ENCODE peak calls at places on chromosomes 12 and 14, in four cellular contexts. L, W, B and A are unnamed samples.

GRCh38 chr12:104958946-104959841 is 1.1 kb upstream of the SLC41A2 start:
- DNase-seq in L (no peak), W (no peak), B (peak), A (peak)

GRCh38 chr12:14613718-14614117 is 46.0 kb upstream of the PLBD1 start:
- DNase-seq in L (no peak), W (no peak), B (no peak), A (no peak)

GRCh38 chr12:132418393-132418925 is 71.5 kb upstream of the FBRSL1 start:
- DNase-seq in L (no peak), W (no peak), B (no peak), A (no peak)

GRCh38 chr12:10849425-10849878 is at the start of gene PRR4:
- DNase-seq in L (no peak), W (no peak), B (no peak), A (no peak)

GRCh38 chr12:2893007-2893406 is 2.3 kb downstream of the TULP3 start:
- DNase-seq in L (no peak), W (no peak), B (no peak), A (peak)

GRCh38 chr12:89059721-89060120 is 292.6 kb downstream of the DUSP6 start:
- DNase-seq in L (no peak), W (no peak), B (no peak), A (no peak)

GRCh38 chr14:51116682-51117081 is 21.8 kb upstream of the TRIM9 start:
- DNase-seq in L (no peak), W (no peak), B (no peak), A (no peak)

GRCh38 chr12:52126050-52126604 is 46.6 kb downstream of the SMIM41 start:
- DNase-seq in L (no peak), W (no peak), B (no peak), A (no peak)

GRCh38 chr12:97168804-97169203 is 261.7 kb downstream of the NEDD1 start:
- DNase-seq in L (no peak), W (no peak), B (no peak), A (no peak)

GRCh38 chr14:98819132-98819866 is 452.7 kb downstream of the BCL11B start:
- DNase-seq in L (no peak), W (peak), B (no peak), A (no peak)

GRCh38 chr12:26691234-26691970 is 141.6 kb downstream of the ITPR2 start:
- DNase-seq in L (peak), W (no peak), B (peak), A (peak)

GRCh38 chr14:52069617-52070431 is 965 bp upstream of the NID2 start:
- DNase-seq in L (no peak), W (peak), B (no peak), A (no peak)

GRCh38 chr12:53756300-53757094 is 4.7 kb upstream of the CISTR start:
- DNase-seq in L (no peak), W (peak), B (no peak), A (no peak)

GRCh38 chr12:58225067-58225877 is 283.9 kb downstream of the ATP23 start:
- DNase-seq in L (no peak), W (no peak), B (no peak), A (peak)

GRCh38 chr14:37778135-37778943 is 182.9 kb downstream of the TTC6 start:
- DNase-seq in L (no peak), W (no peak), B (no peak), A (no peak)

GRCh38 chr14:90331497-90332270 is at the start of gene NRDE2:
- DNase-seq in L (peak), W (peak), B (peak), A (peak)

GRCh38 chr12:127944211-127944899 is 322.6 kb upstream of the TMEM132C start:
- DNase-seq in L (no peak), W (no peak), B (no peak), A (no peak)

GRCh38 chr12:107525063-107525718 is 160.4 kb upstream of the PWP1 start:
- DNase-seq in L (no peak), W (no peak), B (no peak), A (no peak)

GRCh38 chr12:18990866-18991265 is 138.7 kb upstream of the PLEKHA5 start:
- DNase-seq in L (no peak), W (no peak), B (no peak), A (no peak)

GRCh38 chr12:42977451-42978230 is 388.1 kb upstream of the PRICKLE1 start:
- DNase-seq in L (no peak), W (no peak), B (no peak), A (no peak)

GRCh38 chr12:123983822-123984485 is 10.9 kb downstream of the ZNF664 start:
- DNase-seq in L (peak), W (no peak), B (peak), A (peak)

GRCh38 chr12:3658327-3659163 is 94.4 kb downstream of the CRACR2A start:
- DNase-seq in L (no peak), W (peak), B (peak), A (peak)

GRCh38 chr14:85444685-85445084 is 85.3 kb upstream of the FLRT2 start:
- DNase-seq in L (no peak), W (no peak), B (no peak), A (no peak)

GRCh38 chr14:99733551-99734405 is 49.7 kb downstream of the CYP46A1 start:
- DNase-seq in L (no peak), W (no peak), B (no peak), A (no peak)

GRCh38 chr14:68958553-68958952 is 20.5 kb downstream of the ACTN1 start:
- DNase-seq in L (no peak), W (no peak), B (no peak), A (no peak)

GRCh38 chr12:29889737-29890136 is 106.0 kb upstream of the TMTC1 start:
- DNase-seq in L (no peak), W (peak), B (peak), A (peak)

GRCh38 chr14:59093889-59094288 is 94.6 kb upstream of the DAAM1 start:
- DNase-seq in L (no peak), W (no peak), B (no peak), A (no peak)

GRCh38 chr12:107148105-107148504 is 54.8 kb upstream of the CRY1 start:
- DNase-seq in L (no peak), W (no peak), B (no peak), A (no peak)

GRCh38 chr12:78759387-78759786 is 105.2 kb upstream of the SYT1 start:
- DNase-seq in L (no peak), W (no peak), B (no peak), A (peak)

GRCh38 chr12:104958009-104958945 is at the start of gene SLC41A2:
- DNase-seq in L (peak), W (peak), B (peak), A (peak)

GRCh38 chr14:35855886-35856481 is 29.8 kb downstream of the BRMS1L start:
- DNase-seq in L (no peak), W (no peak), B (no peak), A (no peak)

GRCh38 chr12:15963271-15963670 is 52.1 kb downstream of the DERA start:
- DNase-seq in L (no peak), W (no peak), B (no peak), A (no peak)

GRCh38 chr12:132881853-132882252 is 5.6 kb downstream of the CHFR start:
- DNase-seq in L (no peak), W (no peak), B (no peak), A (no peak)

GRCh38 chr12:20410746-20411145 is 42.4 kb downstream of the PDE3A start:
- DNase-seq in L (no peak), W (no peak), B (no peak), A (no peak)

GRCh38 chr14:34721129-34721528 is 6.7 kb upstream of the CFL2 start:
- DNase-seq in L (no peak), W (no peak), B (no peak), A (no peak)

GRCh38 chr12:119683816-119684215 is 15.9 kb downstream of the PRKAB1 start:
- DNase-seq in L (no peak), W (no peak), B (no peak), A (peak)

GRCh38 chr12:119684730-119685129 is 16.8 kb downstream of the PRKAB1 start:
- DNase-seq in L (no peak), W (no peak), B (no peak), A (no peak)

GRCh38 chr12:119681953-119682352 is 14.0 kb downstream of the PRKAB1 start:
- DNase-seq in L (no peak), W (no peak), B (no peak), A (no peak)

GRCh38 chr12:119682635-119683340 is 14.9 kb downstream of the PRKAB1 start:
- DNase-seq in L (no peak), W (no peak), B (no peak), A (no peak)

GRCh38 chr12:119683413-119683812 is 15.5 kb downstream of the PRKAB1 start:
- DNase-seq in L (no peak), W (no peak), B (no peak), A (no peak)
- TF ChIP-seq PHF8 in L (no peak), W (no peak), B (no peak), A (no peak)

GRCh38 chr14:47966411-47966810 is 291.0 kb upstream of the MDGA2 start:
- DNase-seq in L (no peak), W (no peak), B (no peak), A (no peak)
- TF ChIP-seq PHF8 in L (no peak), W (no peak), B (no peak), A (no peak)

DNA sequence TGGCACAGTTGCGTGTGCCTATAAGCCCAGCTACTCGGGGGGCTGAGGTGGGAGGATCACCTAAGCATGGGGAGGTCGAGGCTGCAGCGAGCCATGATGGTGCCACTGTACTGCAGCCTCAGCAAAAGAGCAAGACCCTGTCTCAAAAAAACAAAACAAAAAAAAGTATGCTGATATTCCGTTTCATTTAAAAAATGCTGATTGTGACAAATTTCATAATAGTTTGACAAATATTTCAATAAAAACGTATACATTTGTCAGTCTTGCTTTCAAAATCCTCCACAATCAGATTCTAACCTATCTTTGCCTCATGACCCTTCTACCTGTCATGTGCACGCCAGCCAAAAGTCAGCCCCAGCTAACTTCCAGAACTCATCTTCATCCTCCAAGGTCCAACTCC is 9.8 kb downstream of the USP44 start:
- DNase-seq in L (no peak), W (no peak), B (no peak), A (no peak)
- TF ChIP-seq PHF8 in L (no peak), W (no peak), B (no peak), A (no peak)

GRCh38 chr12:83465632-83466031 is 778.9 kb downstream of the TMTC2 start:
- DNase-seq in L (no peak), W (no peak), B (no peak), A (no peak)
- TF ChIP-seq PHF8 in L (no peak), W (no peak), B (no peak), A (no peak)

GRCh38 chr14:92539875-92540274 is 26.3 kb downstream of the RIN3 start:
- DNase-seq in L (no peak), W (no peak), B (no peak), A (no peak)

GRCh38 chr14:92542766-92543554 is 29.4 kb downstream of the RIN3 start:
- DNase-seq in L (no peak), W (no peak), B (no peak), A (no peak)

GRCh38 chr14:92538412-92539017 is 24.9 kb downstream of the RIN3 start:
- DNase-seq in L (no peak), W (no peak), B (no peak), A (no peak)

GRCh38 chr14:92540472-92541048 is 27.0 kb downstream of the RIN3 start:
- DNase-seq in L (peak), W (no peak), B (no peak), A (no peak)

DNA sequence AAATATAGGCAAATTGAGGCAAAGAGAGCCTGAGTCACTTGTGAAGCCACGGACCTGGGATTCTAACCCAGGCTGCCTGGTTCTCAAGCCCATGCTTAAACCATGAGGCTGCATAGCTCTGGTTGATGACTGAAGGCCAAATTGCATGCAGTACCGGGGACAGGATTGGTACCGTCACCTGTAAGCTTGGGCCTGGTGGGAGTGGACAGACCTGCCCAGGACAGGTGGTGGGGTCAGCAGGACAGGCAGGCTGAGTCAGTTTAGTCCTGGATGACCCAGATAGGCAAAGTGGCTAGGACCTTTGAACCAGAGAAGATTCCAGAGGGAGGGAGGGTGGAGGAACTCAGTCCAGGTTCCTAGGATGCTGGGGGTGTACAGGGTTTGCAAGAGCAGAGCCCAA is 25.8 kb downstream of the RIN3 start:
- DNase-seq in L (no peak), W (no peak), B (no peak), A (no peak)
- TF ChIP-seq PHF8 in L (no peak), W (no peak), B (no peak), A (no peak)

GRCh38 chr14:20469890-20470858 is 968 bp downstream of the PNP start:
- DNase-seq in L (peak), W (peak), B (no peak), A (peak)
- TF ChIP-seq PHF8 in L (no peak), W (no peak), B (no peak), A (no peak)

DNA sequence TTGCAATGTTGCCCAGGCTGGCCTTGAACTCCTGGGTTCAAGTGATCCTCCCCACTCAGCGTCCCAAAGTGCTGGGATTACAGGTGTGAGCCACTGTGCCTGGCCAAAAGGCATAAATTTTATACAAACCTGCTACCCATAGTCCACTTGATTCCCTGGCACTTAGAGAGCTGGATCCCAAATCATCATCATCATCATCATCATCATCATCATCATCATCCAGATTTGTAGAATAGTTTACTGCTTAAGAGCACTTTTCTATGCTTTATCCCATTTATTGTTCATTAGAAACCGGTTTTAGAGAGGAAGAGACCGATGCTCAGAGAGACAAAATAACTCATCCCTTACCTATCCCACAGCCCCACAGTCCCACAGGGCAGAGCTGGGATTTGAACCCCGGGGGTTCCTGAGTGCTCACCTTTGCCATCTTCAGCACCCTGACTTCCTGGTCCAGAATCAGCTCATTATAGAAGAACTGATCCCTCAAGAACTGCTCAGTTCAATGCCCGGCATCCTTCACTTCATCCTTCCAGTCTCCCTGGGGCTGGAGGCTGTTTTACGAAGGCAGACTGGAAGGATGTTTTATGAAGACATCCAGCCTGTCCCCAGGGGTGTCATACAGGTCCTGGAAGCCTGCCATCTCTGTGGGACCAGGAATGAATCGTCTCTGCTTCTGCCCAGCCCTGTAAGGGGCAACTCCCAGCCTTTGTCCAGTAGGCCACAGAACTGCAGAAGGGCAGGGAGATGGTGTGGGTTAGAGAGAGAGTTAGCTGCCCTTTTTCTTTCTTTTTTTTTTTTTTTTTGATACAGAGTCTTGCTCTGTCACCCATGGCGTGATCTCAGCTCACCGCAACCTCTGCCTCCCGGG is 20.2 kb upstream of the OASL start:
- DNase-seq in L (no peak), W (no peak), B (no peak), A (no peak)
- TF ChIP-seq PHF8 in L (no peak), W (no peak), B (no peak), A (no peak)

DNA sequence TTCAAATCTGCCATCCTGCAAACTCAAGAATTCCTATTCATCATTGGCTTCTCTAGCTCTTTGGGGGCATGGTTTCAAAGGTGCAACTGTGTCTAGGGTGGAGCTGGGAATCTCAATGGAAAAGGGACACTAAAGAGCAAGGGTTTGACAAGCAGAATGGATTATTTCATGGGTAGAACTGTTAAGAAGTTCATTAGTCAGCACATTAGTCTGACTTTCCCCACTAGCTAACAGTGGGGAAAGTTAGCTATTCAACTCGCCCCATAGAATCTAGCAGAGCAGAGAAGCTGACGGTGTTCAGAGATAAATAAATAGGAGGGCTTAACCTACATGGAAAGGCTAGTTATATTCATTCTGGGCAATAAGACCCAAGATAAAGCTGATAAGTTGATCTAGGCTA is 153.9 kb downstream of the EMP1 start:
- DNase-seq in L (no peak), W (no peak), B (no peak), A (no peak)
- TF ChIP-seq PHF8 in L (no peak), W (no peak), B (no peak), A (no peak)